ENCODE peak calls at places on chromosomes 13 and 19, in four cellular contexts. One of them, this sample, is unnamed.

GRCh38 chr13:49314344-49314882 is 66.7 kb downstream of the CDADC1 start:
- DNase-seq in IMR-90: peak; percentile 65
- DNase-seq in endothelial cell of umbilical vein: no peak
- DNase-seq in K562: no peak
- DNase-seq in this sample: no peak

GRCh38 chr13:45575146-45575829 is 40.3 kb downstream of the ERICH6B start:
- DNase-seq in IMR-90: no peak
- DNase-seq in endothelial cell of umbilical vein: no peak
- DNase-seq in K562: no peak
- DNase-seq in this sample: no peak

GRCh38 chr19:31391518-31391917 is 42.3 kb upstream of the TSHZ3 start:
- DNase-seq in IMR-90: no peak
- DNase-seq in endothelial cell of umbilical vein: no peak
- DNase-seq in K562: no peak
- DNase-seq in this sample: no peak

GRCh38 chr13:94330552-94331071 is 148.9 kb downstream of the DCT start:
- DNase-seq in IMR-90: no peak
- DNase-seq in endothelial cell of umbilical vein: no peak
- DNase-seq in K562: no peak
- DNase-seq in this sample: no peak

GRCh38 chr13:26219726-26220125 is 2.4 kb downstream of the RNF6 start:
- DNase-seq in IMR-90: peak; percentile 29
- DNase-seq in endothelial cell of umbilical vein: no peak
- DNase-seq in K562: no peak
- DNase-seq in this sample: no peak

GRCh38 chr13:93309886-93310520 is 83.4 kb downstream of the GPC6 start:
- DNase-seq in IMR-90: peak; percentile 51
- DNase-seq in endothelial cell of umbilical vein: no peak
- DNase-seq in K562: peak; percentile 12
- DNase-seq in this sample: no peak

GRCh38 chr19:49473868-49474544 is at the start of gene FLT3LG:
- DNase-seq in IMR-90: peak; percentile 69
- DNase-seq in endothelial cell of umbilical vein: peak; percentile 68
- DNase-seq in K562: peak; percentile 87
- DNase-seq in this sample: no peak

GRCh38 chr19:19214892-19215291 is 3.1 kb downstream of the NCAN start:
- DNase-seq in IMR-90: peak; percentile 39
- DNase-seq in endothelial cell of umbilical vein: peak; percentile 50
- DNase-seq in K562: peak; percentile 83
- DNase-seq in this sample: no peak

GRCh38 chr13:29482504-29482903 is 113.0 kb downstream of the SLC7A1 start:
- DNase-seq in IMR-90: no peak
- DNase-seq in endothelial cell of umbilical vein: no peak
- DNase-seq in K562: no peak
- DNase-seq in this sample: no peak

GRCh38 chr19:588093-588742 is 1.5 kb upstream of the HCN2 start:
- DNase-seq in IMR-90: peak; percentile 72
- DNase-seq in endothelial cell of umbilical vein: peak; percentile 59
- DNase-seq in K562: peak; percentile 53
- DNase-seq in this sample: no peak

GRCh38 chr13:28805193-28805819 is 14.8 kb upstream of the MTUS2 start:
- DNase-seq in IMR-90: no peak
- DNase-seq in endothelial cell of umbilical vein: no peak
- DNase-seq in K562: peak; percentile 20
- DNase-seq in this sample: no peak

GRCh38 chr13:27830010-27830409 is 37.7 kb downstream of the GSX1 start:
- DNase-seq in IMR-90: no peak
- DNase-seq in endothelial cell of umbilical vein: peak; percentile 34
- DNase-seq in K562: peak; percentile 78
- DNase-seq in this sample: no peak

GRCh38 chr19:35704218-35704617 is at the start of gene ZBTB32:
- DNase-seq in IMR-90: peak; percentile 61
- DNase-seq in endothelial cell of umbilical vein: peak; percentile 76
- DNase-seq in K562: peak; percentile 95
- DNase-seq in this sample: no peak

GRCh38 chr13:48775285-48775684 is 121.6 kb downstream of the CYSLTR2 start:
- DNase-seq in IMR-90: peak; percentile 65
- DNase-seq in endothelial cell of umbilical vein: no peak
- DNase-seq in K562: no peak
- DNase-seq in this sample: no peak

GRCh38 chr19:29372921-29373797 is 152.6 kb upstream of the VSTM2B start:
- DNase-seq in IMR-90: no peak
- DNase-seq in endothelial cell of umbilical vein: no peak
- DNase-seq in K562: no peak
- DNase-seq in this sample: no peak

GRCh38 chr13:31786011-31786410 is 46.7 kb downstream of the RXFP2 start:
- DNase-seq in IMR-90: no peak
- DNase-seq in endothelial cell of umbilical vein: no peak
- DNase-seq in K562: no peak
- DNase-seq in this sample: no peak

GRCh38 chr19:54257116-54257480 is at the start of gene LILRB5:
- DNase-seq in IMR-90: no peak
- DNase-seq in endothelial cell of umbilical vein: no peak
- DNase-seq in K562: no peak
- DNase-seq in this sample: no peak
- H3K4me1 ChIP-seq in IMR-90: no peaks in the 10 kb centered on the region
- H3K4me1 ChIP-seq in endothelial cell of umbilical vein: no peaks in the 10 kb centered on the region
- H3K4me1 ChIP-seq in K562: no peaks in the 10 kb centered on the region
- H3K4me1 ChIP-seq in this sample: no peaks in the 10 kb centered on the region

GRCh38 chr19:18068395-18068794 is 18.3 kb downstream of the IL12RB1 start:
- DNase-seq in IMR-90: no peak
- DNase-seq in endothelial cell of umbilical vein: no peak
- DNase-seq in K562: no peak
- DNase-seq in this sample: no peak
- H3K9me1 ChIP-seq in IMR-90: no peaks in the 10 kb centered on the region
- H3K9me1 ChIP-seq in endothelial cell of umbilical vein: no peaks in the 10 kb centered on the region
- H3K9me1 ChIP-seq in K562: no peaks in the 10 kb centered on the region
- H3K9me1 ChIP-seq in this sample: no peaks in the 10 kb centered on the region

GRCh38 chr19:52230685-52231084 is 38.7 kb upstream of the ZNF766 start:
- DNase-seq in IMR-90: no peak
- DNase-seq in endothelial cell of umbilical vein: no peak
- DNase-seq in K562: no peak
- DNase-seq in this sample: no peak
- H3K9ac ChIP-seq in IMR-90: no peak overlapping the region
- H3K9ac ChIP-seq in endothelial cell of umbilical vein: no peak overlapping the region
- H3K9ac ChIP-seq in K562: no peak overlapping the region
- H3K9ac ChIP-seq in this sample: peak overlapping the region; percentile 44

DNA sequence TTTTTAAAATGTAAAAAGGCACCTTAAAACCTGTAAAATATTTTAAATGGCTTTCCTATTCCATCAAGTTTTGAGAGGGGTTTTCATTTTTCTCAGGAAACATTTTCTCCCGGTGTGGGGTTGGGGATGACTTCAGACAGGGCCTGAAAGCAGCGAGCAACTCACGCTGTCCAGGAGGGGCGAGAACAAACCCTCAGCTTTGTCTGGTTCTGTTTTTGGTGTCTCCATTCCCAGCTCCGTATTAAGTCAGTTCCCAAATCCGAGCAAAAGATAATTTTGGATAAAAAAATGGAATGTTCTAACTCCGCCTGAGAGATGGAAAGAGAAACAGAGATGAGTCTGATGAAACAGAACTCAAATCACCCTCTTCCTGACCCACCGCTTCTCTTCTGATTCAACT is 38.5 kb downstream of the RFX2 start:
- DNase-seq in IMR-90: no peak
- DNase-seq in endothelial cell of umbilical vein: no peak
- DNase-seq in K562: no peak
- DNase-seq in this sample: no peak
- H3K4me1 ChIP-seq in IMR-90: peaks cover 24% of the 10 kb centered on the region
- H3K4me1 ChIP-seq in endothelial cell of umbilical vein: peaks cover 12% of the 10 kb centered on the region
- H3K4me1 ChIP-seq in K562: peaks cover 14% of the 10 kb centered on the region
- H3K4me1 ChIP-seq in this sample: peaks cover 24% of the 10 kb centered on the region

GRCh38 chr13:79183231-79183630 is 222.8 kb downstream of the RBM26 start:
- DNase-seq in IMR-90: no peak
- DNase-seq in endothelial cell of umbilical vein: no peak
- DNase-seq in K562: no peak
- DNase-seq in this sample: no peak

GRCh38 chr13:79190932-79191331 is 215.1 kb downstream of the RBM26 start:
- DNase-seq in IMR-90: no peak
- DNase-seq in endothelial cell of umbilical vein: no peak
- DNase-seq in K562: no peak
- DNase-seq in this sample: no peak

GRCh38 chr13:79187917-79188699 is 217.9 kb downstream of the RBM26 start:
- DNase-seq in IMR-90: no peak
- DNase-seq in endothelial cell of umbilical vein: no peak
- DNase-seq in K562: no peak
- DNase-seq in this sample: no peak

DNA sequence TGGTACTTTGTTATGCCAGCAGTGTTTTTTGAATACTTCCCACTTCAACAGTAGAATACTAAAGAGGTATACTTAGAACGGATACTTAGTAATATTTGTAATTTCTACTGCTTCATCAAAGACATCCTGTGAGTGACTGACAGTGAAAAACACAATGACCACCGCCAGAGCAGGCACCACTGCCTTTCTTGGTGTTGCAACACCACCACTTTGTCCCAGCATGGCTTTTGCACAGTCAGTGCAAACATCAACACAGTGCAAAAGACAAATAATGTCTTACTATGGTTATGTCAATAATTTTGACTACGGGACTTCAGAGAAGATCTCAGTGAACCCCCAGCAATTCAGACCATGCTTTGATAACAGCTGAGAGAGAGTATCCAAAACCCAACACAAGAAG is 220.5 kb downstream of the RBM26 start:
- DNase-seq in IMR-90: no peak
- DNase-seq in endothelial cell of umbilical vein: no peak
- DNase-seq in K562: no peak
- DNase-seq in this sample: no peak
- H3K9me1 ChIP-seq in IMR-90: no peaks in the 10 kb centered on the region
- H3K9me1 ChIP-seq in endothelial cell of umbilical vein: no peaks in the 10 kb centered on the region
- H3K9me1 ChIP-seq in K562: no peaks in the 10 kb centered on the region
- H3K9me1 ChIP-seq in this sample: no peaks in the 10 kb centered on the region

GRCh38 chr19:41000310-41000737 is 9.2 kb downstream of the CYP2B6 start:
- DNase-seq in IMR-90: no peak
- DNase-seq in endothelial cell of umbilical vein: no peak
- DNase-seq in K562: no peak
- DNase-seq in this sample: no peak
- H3K9ac ChIP-seq in IMR-90: no peak overlapping the region
- H3K9ac ChIP-seq in endothelial cell of umbilical vein: no peak overlapping the region
- H3K9ac ChIP-seq in K562: no peak overlapping the region
- H3K9ac ChIP-seq in this sample: no peak overlapping the region

GRCh38 chr19:41323023-41323422 is 13.1 kb downstream of the CCDC97 start:
- DNase-seq in IMR-90: peak; percentile 92
- DNase-seq in endothelial cell of umbilical vein: peak; percentile 82
- DNase-seq in K562: no peak
- DNase-seq in this sample: no peak

GRCh38 chr19:41325640-41325946 is 15.6 kb downstream of the CCDC97 start:
- DNase-seq in IMR-90: no peak
- DNase-seq in endothelial cell of umbilical vein: no peak
- DNase-seq in K562: no peak
- DNase-seq in this sample: no peak

GRCh38 chr19:41323430-41324125 is 13.6 kb downstream of the CCDC97 start:
- DNase-seq in IMR-90: peak; percentile 98
- DNase-seq in endothelial cell of umbilical vein: peak; percentile 98
- DNase-seq in K562: peak; percentile 84
- DNase-seq in this sample: no peak

GRCh38 chr19:41324921-41325639 is 15.1 kb downstream of the CCDC97 start:
- DNase-seq in IMR-90: peak; percentile 90
- DNase-seq in endothelial cell of umbilical vein: peak; percentile 89
- DNase-seq in K562: peak; percentile 89
- DNase-seq in this sample: no peak

GRCh38 chr19:41324231-41324702 is 14.3 kb downstream of the CCDC97 start:
- DNase-seq in IMR-90: no peak
- DNase-seq in endothelial cell of umbilical vein: no peak
- DNase-seq in K562: no peak
- DNase-seq in this sample: no peak
- H3K4me1 ChIP-seq in IMR-90: peaks cover 63% of the 10 kb centered on the region
- H3K4me1 ChIP-seq in endothelial cell of umbilical vein: peaks cover 71% of the 10 kb centered on the region
- H3K4me1 ChIP-seq in K562: peaks cover 75% of the 10 kb centered on the region
- H3K4me1 ChIP-seq in this sample: peaks cover 27% of the 10 kb centered on the region

GRCh38 chr13:39682310-39682709 is 26.8 kb downstream of the COG6 start:
- DNase-seq in IMR-90: no peak
- DNase-seq in endothelial cell of umbilical vein: no peak
- DNase-seq in K562: no peak
- DNase-seq in this sample: no peak

GRCh38 chr13:39675904-39676303 is 20.4 kb downstream of the COG6 start:
- DNase-seq in IMR-90: no peak
- DNase-seq in endothelial cell of umbilical vein: no peak
- DNase-seq in K562: no peak
- DNase-seq in this sample: no peak

GRCh38 chr13:39672378-39673132 is 17.1 kb downstream of the COG6 start:
- DNase-seq in IMR-90: no peak
- DNase-seq in endothelial cell of umbilical vein: no peak
- DNase-seq in K562: no peak
- DNase-seq in this sample: no peak

GRCh38 chr13:39676315-39676876 is 20.9 kb downstream of the COG6 start:
- DNase-seq in IMR-90: peak; percentile 39
- DNase-seq in endothelial cell of umbilical vein: peak; percentile 55
- DNase-seq in K562: no peak
- DNase-seq in this sample: no peak
- H3K9me1 ChIP-seq in IMR-90: no peaks in the 10 kb centered on the region
- H3K9me1 ChIP-seq in endothelial cell of umbilical vein: no peaks in the 10 kb centered on the region
- H3K9me1 ChIP-seq in K562: no peaks in the 10 kb centered on the region
- H3K9me1 ChIP-seq in this sample: no peaks in the 10 kb centered on the region

DNA sequence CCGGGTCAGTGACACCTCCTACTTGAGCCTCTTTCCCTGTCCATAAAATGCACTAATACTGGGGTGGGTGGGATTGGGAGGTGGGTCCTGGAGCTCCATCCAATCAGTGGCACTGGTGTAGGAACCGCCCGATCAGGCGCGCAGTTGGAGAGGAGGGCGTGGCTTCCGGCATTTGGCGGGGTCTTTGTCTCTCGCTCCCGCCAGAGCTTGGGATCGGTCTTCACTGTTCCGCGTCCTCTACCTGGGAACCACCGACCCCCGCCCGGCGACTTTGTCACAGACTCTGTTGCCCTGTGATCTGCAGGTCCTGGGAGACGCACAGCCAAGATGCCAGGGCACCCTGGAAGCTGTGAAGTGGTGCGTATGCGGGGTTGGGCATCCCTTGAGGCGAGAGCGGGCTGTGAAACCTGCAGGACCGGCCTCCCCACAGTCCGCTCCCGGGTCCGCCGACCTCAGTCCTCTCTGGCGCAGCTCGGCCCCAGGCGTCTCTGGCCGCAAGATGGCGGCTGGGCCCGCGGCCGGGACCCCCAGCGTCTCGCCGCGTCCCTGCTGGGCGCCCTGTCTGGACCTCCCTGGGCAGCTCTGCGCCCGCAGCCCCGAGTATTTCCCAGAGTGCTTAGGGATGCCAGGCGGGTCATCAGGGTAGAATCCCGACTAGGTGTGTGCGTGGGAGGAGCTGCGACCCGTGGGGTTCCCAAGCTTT is 41.6 kb upstream of the ZNF730 start:
- DNase-seq in IMR-90: peak; percentile 72
- DNase-seq in endothelial cell of umbilical vein: peak; percentile 41
- DNase-seq in K562: peak; percentile 20
- DNase-seq in this sample: no peak
- H3K9ac ChIP-seq in IMR-90: peak overlapping the region; percentile 72
- H3K9ac ChIP-seq in endothelial cell of umbilical vein: peak overlapping the region; percentile 86
- H3K9ac ChIP-seq in K562: peak overlapping the region; percentile 74
- H3K9ac ChIP-seq in this sample: no peak overlapping the region

DNA sequence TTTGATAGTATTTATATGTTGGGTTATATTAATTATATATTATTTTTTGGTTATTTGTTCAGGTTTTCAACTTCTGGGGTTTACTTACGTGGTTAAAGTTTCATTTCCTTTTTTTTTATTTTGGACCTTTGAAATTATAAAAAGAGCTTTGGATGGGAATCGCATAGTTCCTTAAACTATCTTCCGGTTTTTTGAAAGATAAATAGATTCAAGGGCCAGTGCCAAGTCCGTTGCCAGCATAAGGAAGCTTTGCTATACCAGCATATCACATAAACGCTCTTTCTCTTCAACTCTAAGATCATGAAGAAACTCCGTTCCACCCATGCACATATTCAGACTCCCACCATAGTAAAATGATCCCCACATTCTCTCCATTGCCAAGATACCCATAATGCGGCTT is 7.4 kb upstream of the OXGR1 start:
- DNase-seq in IMR-90: no peak
- DNase-seq in endothelial cell of umbilical vein: no peak
- DNase-seq in K562: no peak
- DNase-seq in this sample: no peak
- H3K4me1 ChIP-seq in IMR-90: peaks cover 9% of the 10 kb centered on the region
- H3K4me1 ChIP-seq in endothelial cell of umbilical vein: no peaks in the 10 kb centered on the region
- H3K4me1 ChIP-seq in K562: no peaks in the 10 kb centered on the region
- H3K4me1 ChIP-seq in this sample: peaks cover 7% of the 10 kb centered on the region